ENCODE peak calls at places on chromosome 14, in ten cellular contexts. One of them, this sample, is unnamed.

GRCh38 chr14:105332352-105332874 is 17.9 kb downstream of the PACS2 start:
- DNase-seq in NCI-H1105: no peak
- DNase-seq in NCI-H1092: no peak
- DNase-seq in fibroblast of mammary gland: no peak
- DNase-seq in EH: no peak
- DNase-seq in H54: no peak
- DNase-seq in OCI-M1: no peak
- DNase-seq in naive thymus-derived CD4-positive, alpha-beta T cell: no peak
- DNase-seq in activated CD8-positive, alpha-beta memory T cell treated with anti-CD3 and anti-CD28 coated beads, Interleukin-2, amount 50 U/mL, for 4 hours: no peak
- DNase-seq in glutamatergic neuron: no peak
- DNase-seq in this sample: no peak

GRCh38 chr14:28119849-28120248 is 646.7 kb upstream of the FOXG1 start:
- DNase-seq in fibroblast of mammary gland: no peak
- DNase-seq in glutamatergic neuron: no peak
- DNase-seq in H54: no peak
- DNase-seq in naive thymus-derived CD4-positive, alpha-beta T cell: no peak
- DNase-seq in OCI-M1: no peak
- DNase-seq in activated CD8-positive, alpha-beta memory T cell treated with anti-CD3 and anti-CD28 coated beads, Interleukin-2, amount 50 U/mL, for 4 hours: no peak
- DNase-seq in NCI-H1092: no peak
- DNase-seq in EH: no peak
- DNase-seq in NCI-H1105: no peak
- DNase-seq in this sample: no peak

GRCh38 chr14:53948181-53948884 is 8.3 kb downstream of the BMP4 start:
- DNase-seq in activated CD8-positive, alpha-beta memory T cell treated with anti-CD3 and anti-CD28 coated beads, Interleukin-2, amount 50 U/mL, for 4 hours: no peak
- DNase-seq in EH: no peak
- DNase-seq in glutamatergic neuron: no peak
- DNase-seq in H54: no peak
- DNase-seq in naive thymus-derived CD4-positive, alpha-beta T cell: no peak
- DNase-seq in fibroblast of mammary gland: no peak
- DNase-seq in OCI-M1: no peak
- DNase-seq in NCI-H1105: no peak
- DNase-seq in NCI-H1092: no peak
- DNase-seq in this sample: no peak

GRCh38 chr14:78448483-78449094 is 278.4 kb downstream of the NRXN3 start:
- DNase-seq in NCI-H1105: peak
- DNase-seq in EH: peak
- DNase-seq in NCI-H1092: peak
- DNase-seq in OCI-M1: peak
- DNase-seq in activated CD8-positive, alpha-beta memory T cell treated with anti-CD3 and anti-CD28 coated beads, Interleukin-2, amount 50 U/mL, for 4 hours: no peak
- DNase-seq in H54: peak
- DNase-seq in naive thymus-derived CD4-positive, alpha-beta T cell: peak
- DNase-seq in fibroblast of mammary gland: peak
- DNase-seq in glutamatergic neuron: peak
- DNase-seq in this sample: peak

GRCh38 chr14:81070511-81070910 is 115.1 kb downstream of the TSHR start:
- DNase-seq in H54: no peak
- DNase-seq in NCI-H1105: no peak
- DNase-seq in NCI-H1092: no peak
- DNase-seq in naive thymus-derived CD4-positive, alpha-beta T cell: no peak
- DNase-seq in activated CD8-positive, alpha-beta memory T cell treated with anti-CD3 and anti-CD28 coated beads, Interleukin-2, amount 50 U/mL, for 4 hours: no peak
- DNase-seq in fibroblast of mammary gland: no peak
- DNase-seq in glutamatergic neuron: no peak
- DNase-seq in EH: no peak
- DNase-seq in OCI-M1: peak
- DNase-seq in this sample: no peak

GRCh38 chr14:101235042-101235871 is 326.0 kb upstream of the DIO3 start:
- DNase-seq in NCI-H1105: peak
- DNase-seq in H54: peak
- DNase-seq in naive thymus-derived CD4-positive, alpha-beta T cell: no peak
- DNase-seq in activated CD8-positive, alpha-beta memory T cell treated with anti-CD3 and anti-CD28 coated beads, Interleukin-2, amount 50 U/mL, for 4 hours: no peak
- DNase-seq in OCI-M1: peak
- DNase-seq in glutamatergic neuron: peak
- DNase-seq in fibroblast of mammary gland: peak
- DNase-seq in NCI-H1092: peak
- DNase-seq in EH: peak
- DNase-seq in this sample: no peak

GRCh38 chr14:37139710-37140109 is 32.7 kb downstream of the SLC25A21 start:
- DNase-seq in naive thymus-derived CD4-positive, alpha-beta T cell: no peak
- DNase-seq in H54: no peak
- DNase-seq in EH: no peak
- DNase-seq in NCI-H1092: no peak
- DNase-seq in NCI-H1105: no peak
- DNase-seq in activated CD8-positive, alpha-beta memory T cell treated with anti-CD3 and anti-CD28 coated beads, Interleukin-2, amount 50 U/mL, for 4 hours: no peak
- DNase-seq in glutamatergic neuron: no peak
- DNase-seq in OCI-M1: no peak
- DNase-seq in fibroblast of mammary gland: no peak
- DNase-seq in this sample: no peak

GRCh38 chr14:69696633-69697557 is 70.0 kb upstream of the SRSF5 start:
- DNase-seq in activated CD8-positive, alpha-beta memory T cell treated with anti-CD3 and anti-CD28 coated beads, Interleukin-2, amount 50 U/mL, for 4 hours: no peak
- DNase-seq in H54: no peak
- DNase-seq in naive thymus-derived CD4-positive, alpha-beta T cell: peak
- DNase-seq in EH: peak
- DNase-seq in NCI-H1105: no peak
- DNase-seq in glutamatergic neuron: no peak
- DNase-seq in fibroblast of mammary gland: no peak
- DNase-seq in NCI-H1092: no peak
- DNase-seq in OCI-M1: peak
- DNase-seq in this sample: no peak

GRCh38 chr14:88835661-88836060 is 11.2 kb downstream of the TTC8 start:
- DNase-seq in H54: no peak
- DNase-seq in fibroblast of mammary gland: no peak
- DNase-seq in activated CD8-positive, alpha-beta memory T cell treated with anti-CD3 and anti-CD28 coated beads, Interleukin-2, amount 50 U/mL, for 4 hours: no peak
- DNase-seq in NCI-H1105: no peak
- DNase-seq in EH: peak
- DNase-seq in OCI-M1: no peak
- DNase-seq in glutamatergic neuron: no peak
- DNase-seq in NCI-H1092: no peak
- DNase-seq in naive thymus-derived CD4-positive, alpha-beta T cell: no peak
- DNase-seq in this sample: no peak

GRCh38 chr14:95463173-95463901 is 53.1 kb downstream of the SYNE3 start:
- DNase-seq in OCI-M1: peak
- DNase-seq in activated CD8-positive, alpha-beta memory T cell treated with anti-CD3 and anti-CD28 coated beads, Interleukin-2, amount 50 U/mL, for 4 hours: no peak
- DNase-seq in NCI-H1105: peak
- DNase-seq in fibroblast of mammary gland: no peak
- DNase-seq in EH: no peak
- DNase-seq in naive thymus-derived CD4-positive, alpha-beta T cell: peak
- DNase-seq in H54: no peak
- DNase-seq in glutamatergic neuron: no peak
- DNase-seq in NCI-H1092: peak
- DNase-seq in this sample: no peak

GRCh38 chr14:65038966-65039365 is 52.3 kb downstream of the FNTB start:
- DNase-seq in fibroblast of mammary gland: no peak
- DNase-seq in OCI-M1: no peak
- DNase-seq in H54: no peak
- DNase-seq in NCI-H1105: no peak
- DNase-seq in NCI-H1092: no peak
- DNase-seq in glutamatergic neuron: no peak
- DNase-seq in activated CD8-positive, alpha-beta memory T cell treated with anti-CD3 and anti-CD28 coated beads, Interleukin-2, amount 50 U/mL, for 4 hours: no peak
- DNase-seq in EH: no peak
- DNase-seq in naive thymus-derived CD4-positive, alpha-beta T cell: no peak
- DNase-seq in this sample: no peak

GRCh38 chr14:95727084-95727700 is 13.3 kb upstream of the TCL1A start:
- DNase-seq in activated CD8-positive, alpha-beta memory T cell treated with anti-CD3 and anti-CD28 coated beads, Interleukin-2, amount 50 U/mL, for 4 hours: no peak
- DNase-seq in NCI-H1105: no peak
- DNase-seq in fibroblast of mammary gland: no peak
- DNase-seq in glutamatergic neuron: no peak
- DNase-seq in naive thymus-derived CD4-positive, alpha-beta T cell: no peak
- DNase-seq in OCI-M1: no peak
- DNase-seq in H54: no peak
- DNase-seq in NCI-H1092: peak
- DNase-seq in EH: no peak
- DNase-seq in this sample: no peak

GRCh38 chr14:86739761-86740160 is 1209.8 kb downstream of the FLRT2 start:
- DNase-seq in naive thymus-derived CD4-positive, alpha-beta T cell: no peak
- DNase-seq in fibroblast of mammary gland: no peak
- DNase-seq in glutamatergic neuron: no peak
- DNase-seq in H54: no peak
- DNase-seq in NCI-H1092: no peak
- DNase-seq in OCI-M1: no peak
- DNase-seq in EH: no peak
- DNase-seq in NCI-H1105: no peak
- DNase-seq in activated CD8-positive, alpha-beta memory T cell treated with anti-CD3 and anti-CD28 coated beads, Interleukin-2, amount 50 U/mL, for 4 hours: no peak
- DNase-seq in this sample: no peak

GRCh38 chr14:105885561-105886320 is 359.4 kb downstream of the TMEM121 start:
- DNase-seq in glutamatergic neuron: peak
- DNase-seq in OCI-M1: no peak
- DNase-seq in NCI-H1092: no peak
- DNase-seq in H54: no peak
- DNase-seq in fibroblast of mammary gland: no peak
- DNase-seq in NCI-H1105: no peak
- DNase-seq in naive thymus-derived CD4-positive, alpha-beta T cell: no peak
- DNase-seq in activated CD8-positive, alpha-beta memory T cell treated with anti-CD3 and anti-CD28 coated beads, Interleukin-2, amount 50 U/mL, for 4 hours: peak
- DNase-seq in EH: no peak
- DNase-seq in this sample: no peak